ENCODE peak calls at places on chromosomes 12 and 14, in four cellular contexts. F is dorsolateral prefrontal cortex; R is MM.1S; G is CD8-positive, alpha-beta memory T cell. Z is an unnamed sample.

GRCh38 chr12:9378430-9378835 is 170.2 kb upstream of the PZP start:
- DNase-seq in F (no peak), R (no peak), G (no peak), Z (no peak)

GRCh38 chr12:103626498-103626897 is 39.4 kb downstream of the STAB2 start:
- DNase-seq in F (peak), R (no peak), G (no peak), Z (no peak)

GRCh38 chr14:59464651-59465569 is at the start of gene GPR135:
- DNase-seq in F (peak), R (peak), G (peak), Z (peak)

GRCh38 chr12:24519759-24520158 is 429.1 kb downstream of the BCAT1 start:
- DNase-seq in F (no peak), R (no peak), G (no peak), Z (no peak)

GRCh38 chr12:67362526-67362925 is 93.4 kb downstream of the CAND1 start:
- DNase-seq in F (no peak), R (no peak), G (no peak), Z (no peak)

GRCh38 chr14:101859916-101860315 is 98.4 kb downstream of the PPP2R5C start:
- DNase-seq in F (no peak), R (no peak), G (no peak), Z (no peak)

GRCh38 chr12:1662761-1663439 is 28.0 kb upstream of the ADIPOR2 start:
- DNase-seq in F (no peak), R (peak), G (peak), Z (peak)

GRCh38 chr12:20604408-20604807 is 90.7 kb upstream of the SLCO1C1 start:
- DNase-seq in F (no peak), R (no peak), G (no peak), Z (no peak)

GRCh38 chr14:52043690-52044089 is 25.2 kb downstream of the NID2 start:
- DNase-seq in F (no peak), R (no peak), G (peak), Z (no peak)

GRCh38 chr14:103043257-103043893 is 14.0 kb downstream of the CDC42BPB start:
- DNase-seq in F (no peak), R (no peak), G (no peak), Z (no peak)

GRCh38 chr12:102879144-102879763 is 37.8 kb downstream of the PAH start:
- DNase-seq in F (no peak), R (peak), G (no peak), Z (peak)

GRCh38 chr14:20415723-20416622 is 2.7 kb upstream of the TEP1 start:
- DNase-seq in F (peak), R (peak), G (peak), Z (no peak)

GRCh38 chr12:26091837-26092236 is 33.0 kb downstream of the BHLHE41 start:
- DNase-seq in F (no peak), R (no peak), G (no peak), Z (no peak)

GRCh38 chr14:55454264-55455151 is 14.1 kb upstream of the TBPL2 start:
- DNase-seq in F (peak), R (no peak), G (no peak), Z (no peak)

GRCh38 chr14:105857816-105858675 is 331.7 kb downstream of the TMEM121 start:
- DNase-seq in F (no peak), R (peak), G (peak), Z (peak)

GRCh38 chr12:101642115-101643067 is 47.6 kb downstream of the MYBPC1 start:
- DNase-seq in F (no peak), R (no peak), G (no peak), Z (peak)

GRCh38 chr12:46430340-46430948 is 57.9 kb upstream of the SLC38A2 start:
- DNase-seq in F (no peak), R (no peak), G (no peak), Z (no peak)

GRCh38 chr12:27123642-27124041 is 41.3 kb upstream of the C12orf71 start:
- DNase-seq in F (no peak), R (peak), G (no peak), Z (no peak)

GRCh38 chr12:96422192-96422591 is 22.0 kb upstream of the CDK17 start:
- DNase-seq in F (no peak), R (no peak), G (no peak), Z (no peak)

GRCh38 chr12:11856971-11857370 is 207.5 kb downstream of the ETV6 start:
- DNase-seq in F (no peak), R (no peak), G (no peak), Z (no peak)

GRCh38 chr12:65568517-65568916 is 255.8 kb upstream of the HMGA2 start:
- DNase-seq in F (no peak), R (no peak), G (no peak), Z (no peak)

GRCh38 chr12:10562306-10562933 is 51.0 kb downstream of the MAGOHB start:
- DNase-seq in F (no peak), R (peak), G (no peak), Z (no peak)

GRCh38 chr12:119068129-119068856 is 87.0 kb downstream of the SRRM4 start:
- DNase-seq in F (no peak), R (no peak), G (no peak), Z (no peak)

GRCh38 chr12:94575645-94576393 is 74.5 kb downstream of the TMCC3 start:
- DNase-seq in F (no peak), R (no peak), G (no peak), Z (no peak)

GRCh38 chr14:105867961-105868599 is 341.7 kb downstream of the TMEM121 start:
- DNase-seq in F (no peak), R (no peak), G (no peak), Z (peak)

GRCh38 chr12:108881953-108882352 is 2.1 kb downstream of the DAO start:
- DNase-seq in F (no peak), R (no peak), G (no peak), Z (no peak)

GRCh38 chr14:91047174-91047753 is 13.2 kb downstream of the RPS6KA5 start:
- DNase-seq in F (no peak), R (no peak), G (no peak), Z (no peak)

GRCh38 chr12:126534495-126534894 is 1469.3 kb downstream of the AACS start:
- DNase-seq in F (no peak), R (no peak), G (no peak), Z (no peak)

GRCh38 chr14:96949594-96949993 is 152.4 kb downstream of the VRK1 start:
- DNase-seq in F (no peak), R (no peak), G (no peak), Z (no peak)

GRCh38 chr12:131684015-131684725 is 26.7 kb upstream of the SFSWAP start:
- DNase-seq in F (no peak), R (no peak), G (no peak), Z (peak)

GRCh38 chr14:70171719-70172118 is 17.0 kb downstream of the SLC8A3 start:
- DNase-seq in F (no peak), R (no peak), G (no peak), Z (no peak)

GRCh38 chr14:70168401-70168800 is 20.4 kb downstream of the SLC8A3 start:
- DNase-seq in F (peak), R (no peak), G (no peak), Z (no peak)

GRCh38 chr14:70177092-70177491 is 11.7 kb downstream of the SLC8A3 start:
- DNase-seq in F (peak), R (no peak), G (no peak), Z (no peak)

GRCh38 chr14:70170976-70171375 is 17.8 kb downstream of the SLC8A3 start:
- DNase-seq in F (peak), R (no peak), G (no peak), Z (no peak)

GRCh38 chr14:70173569-70173968 is 15.2 kb downstream of the SLC8A3 start:
- DNase-seq in F (no peak), R (no peak), G (no peak), Z (no peak)
- H3K4me3 ChIP-seq in F (no peak), R (no peak), G (no peak), Z (no peak)

GRCh38 chr14:71931492-71932228 is 569 bp upstream of the RGS6 start:
- DNase-seq in F (no peak), R (no peak), G (no peak), Z (no peak)

GRCh38 chr14:71932229-71932951 is at the start of gene RGS6:
- DNase-seq in F (no peak), R (peak), G (no peak), Z (peak)

DNA sequence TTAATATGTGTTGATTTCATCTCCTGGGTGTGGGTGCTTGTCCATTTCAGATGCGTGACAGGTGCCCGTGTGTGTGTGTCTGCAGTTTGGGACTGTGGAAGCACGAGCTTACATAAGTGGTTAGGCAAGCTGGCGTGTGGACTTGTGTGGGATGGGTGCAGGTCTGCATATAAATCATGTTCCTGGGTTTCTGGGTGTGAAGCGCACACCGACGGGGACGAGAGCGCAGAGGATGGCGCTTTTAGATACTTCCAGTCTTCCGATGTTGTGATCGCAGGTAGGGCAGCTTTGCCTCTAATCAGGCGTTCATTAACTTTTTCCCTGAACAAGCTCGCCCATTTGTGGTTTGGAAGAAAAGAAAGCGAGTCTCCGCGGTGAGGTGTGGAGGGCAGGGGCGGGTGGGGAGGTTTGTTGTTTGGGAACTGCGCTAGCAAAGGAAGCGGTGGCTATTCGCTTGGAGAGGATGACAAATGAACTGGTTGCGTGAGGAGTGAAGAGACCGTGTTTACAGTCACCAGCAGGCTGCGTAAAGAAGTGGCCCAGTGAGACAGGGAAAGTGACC is 878 bp downstream of the RGS6 start:
- DNase-seq in F (no peak), R (no peak), G (no peak), Z (no peak)
- H3K4me3 ChIP-seq in F (peak), R (no peak), G (no peak), Z (peak)

GRCh38 chr14:89139404-89140247 is 277.4 kb downstream of the FOXN3 start:
- DNase-seq in F (no peak), R (no peak), G (no peak), Z (no peak)
- H3K4me3 ChIP-seq in F (no peak), R (no peak), G (no peak), Z (no peak)

GRCh38 chr12:52952082-52952801 is 3.3 kb downstream of the KRT18 start:
- DNase-seq in F (peak), R (no peak), G (no peak), Z (no peak)
- H3K4me3 ChIP-seq in F (no peak), R (no peak), G (no peak), Z (peak)

DNA sequence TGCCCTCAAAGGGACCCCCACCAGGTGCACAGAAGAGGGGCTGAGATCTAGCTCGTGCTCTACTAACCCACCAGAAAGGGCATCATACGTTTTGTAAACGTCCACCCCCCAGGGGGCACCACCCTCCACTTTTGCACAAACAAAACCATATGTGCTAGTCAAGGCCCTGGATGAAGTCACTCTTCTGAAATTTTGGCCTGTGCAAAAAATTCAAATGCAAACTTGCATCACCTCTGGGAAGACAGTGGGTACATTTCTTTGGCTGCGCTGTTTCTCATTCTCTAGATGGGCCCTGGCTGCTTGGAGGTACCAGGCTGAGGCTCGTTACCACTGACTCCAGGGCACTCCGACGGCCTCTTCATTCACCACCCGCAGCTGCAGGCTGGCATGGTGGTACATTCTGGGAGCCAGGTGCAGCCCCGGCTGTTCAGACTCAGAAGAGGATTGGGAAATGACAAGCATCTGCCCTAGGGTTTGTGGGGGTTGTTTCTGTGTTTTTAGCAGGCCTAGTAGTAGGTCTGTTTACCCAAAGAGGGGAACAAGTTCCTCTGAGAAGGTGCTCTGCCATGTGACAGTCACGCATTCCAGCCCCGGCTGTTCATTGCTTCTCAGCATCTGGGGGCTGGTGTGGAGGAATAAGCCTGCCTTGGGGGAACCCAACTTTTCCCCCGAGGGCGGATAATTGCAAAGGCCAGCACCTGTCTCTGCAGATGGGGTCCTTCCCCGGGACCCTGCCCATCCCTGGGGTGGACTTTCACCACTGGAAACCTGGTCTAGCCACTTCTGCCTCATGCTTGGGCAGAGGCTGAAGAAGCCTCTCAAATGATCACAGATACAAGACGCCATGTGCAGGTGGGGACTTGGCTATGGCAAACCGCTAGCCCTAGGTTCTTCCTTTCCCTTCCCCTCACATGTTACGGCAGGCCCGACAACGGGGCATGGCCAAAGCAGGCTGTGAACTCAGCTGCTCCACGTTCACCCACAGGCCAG is 147.6 kb downstream of the DPF3 start:
- DNase-seq in F (no peak), R (no peak), G (no peak), Z (no peak)
- H3K4me3 ChIP-seq in F (no peak), R (no peak), G (no peak), Z (no peak)

Z was measured in left lung.